ENCODE peak calls at places on chromosomes 4 and X, in four cellular contexts. T is IMR-90, H is WTC11, B is A549. X is an unnamed sample.

GRCh38 chr4:77773101-77773500 is 46.1 kb downstream of the CNOT6L start:
- DNase-seq in T (peak), B (no peak), H (no peak), X (no peak)

GRCh38 chr4:96993528-96993927 is 1149.7 kb downstream of the STPG2 start:
- DNase-seq in H (no peak), B (no peak), T (no peak), X (no peak)

GRCh38 chrX:133670394-133670793 is 255.1 kb upstream of the GPC4 start:
- DNase-seq in H (no peak), B (peak), T (peak), X (peak)

GRCh38 chrX:143837444-143837843 is 46.4 kb upstream of the UBE2NL start:
- DNase-seq in T (no peak), H (no peak), B (no peak), X (no peak)

GRCh38 chr4:2714071-2714770 is 41.9 kb downstream of the TNIP2 start:
- DNase-seq in B (no peak), T (peak), H (no peak), X (no peak)

GRCh38 chr4:6556263-6556662 is 18.7 kb upstream of the MAN2B2 start:
- DNase-seq in T (no peak), H (no peak), B (no peak), X (no peak)

GRCh38 chr4:73341454-73341853 is 62.6 kb upstream of the ALB start:
- DNase-seq in H (peak), T (peak), B (peak), X (peak)

GRCh38 chr4:85039526-85039925 is 73.0 kb upstream of the WDFY3 start:
- DNase-seq in H (no peak), B (peak), T (peak), X (no peak)

GRCh38 chr4:139300431-139301142 is 718 bp upstream of the NAA15 start:
- DNase-seq in B (peak), H (no peak), T (peak), X (peak)

GRCh38 chr4:20544645-20545044 is 155.6 kb upstream of the PACRGL start:
- DNase-seq in B (peak), T (peak), H (no peak), X (no peak)

GRCh38 chr4:128821151-128821550 is 11.7 kb downstream of the JADE1 start:
- DNase-seq in T (no peak), H (no peak), B (no peak), X (no peak)

GRCh38 chr4:148238086-148238485 is 204.1 kb downstream of the NR3C2 start:
- DNase-seq in T (no peak), B (no peak), H (no peak), X (no peak)

GRCh38 chr4:142144813-142145212 is 508.4 kb downstream of the IL15 start:
- DNase-seq in T (no peak), H (no peak), B (no peak), X (no peak)

GRCh38 chr4:62014982-62015739 is 815.0 kb downstream of the ADGRL3 start:
- DNase-seq in T (no peak), H (no peak), B (no peak), X (no peak)

GRCh38 chrX:151982217-151982616 is 7.7 kb upstream of the GABRE start:
- DNase-seq in T (peak), H (no peak), B (peak), X (no peak)

GRCh38 chr4:34720563-34720962 is 1523.8 kb downstream of the ARAP2 start:
- DNase-seq in H (no peak), T (peak), B (peak), X (no peak)

GRCh38 chrX:47563801-47564315 is 2.9 kb downstream of the ARAF start:
- DNase-seq in H (no peak), T (peak), B (no peak), X (no peak)

GRCh38 chr4:113587156-113587555 is 174.4 kb downstream of the CAMK2D start:
- DNase-seq in H (no peak), T (no peak), B (no peak), X (no peak)

GRCh38 chr4:59062970-59063369 is 1952.8 kb upstream of the IGFBP7 start:
- DNase-seq in B (no peak), T (no peak), H (no peak), X (no peak)

GRCh38 chr4:34676390-34676789 is 1567.9 kb downstream of the ARAP2 start:
- DNase-seq in T (no peak), B (peak), H (no peak), X (no peak)

GRCh38 chrX:25020391-25021131 is 4.8 kb upstream of the ARX start:
- DNase-seq in T (no peak), H (peak), B (no peak), X (no peak)

GRCh38 chr4:15451866-15452765 is 17.6 kb upstream of the CC2D2A start:
- DNase-seq in H (no peak), T (peak), B (peak), X (no peak)

GRCh38 chrX:110178179-110178865 is 139.6 kb downstream of the AMMECR1 start:
- DNase-seq in T (no peak), B (no peak), H (no peak), X (no peak)

GRCh38 chr4:157806176-157806575 is 366.6 kb downstream of the GASK1B start:
- DNase-seq in T (no peak), B (no peak), H (no peak), X (no peak)

GRCh38 chr4:80336582-80336981 is 1.1 kb downstream of the CFAP299 start:
- DNase-seq in T (peak), B (peak), H (peak), X (no peak)

GRCh38 chr4:74205046-74205445 is 47.1 kb downstream of the MTHFD2L start:
- DNase-seq in T (no peak), B (no peak), H (no peak), X (no peak)

GRCh38 chr4:9812530-9813340 is 31.3 kb downstream of the DRD5 start:
- DNase-seq in B (no peak), H (no peak), T (no peak), X (peak)

DNA sequence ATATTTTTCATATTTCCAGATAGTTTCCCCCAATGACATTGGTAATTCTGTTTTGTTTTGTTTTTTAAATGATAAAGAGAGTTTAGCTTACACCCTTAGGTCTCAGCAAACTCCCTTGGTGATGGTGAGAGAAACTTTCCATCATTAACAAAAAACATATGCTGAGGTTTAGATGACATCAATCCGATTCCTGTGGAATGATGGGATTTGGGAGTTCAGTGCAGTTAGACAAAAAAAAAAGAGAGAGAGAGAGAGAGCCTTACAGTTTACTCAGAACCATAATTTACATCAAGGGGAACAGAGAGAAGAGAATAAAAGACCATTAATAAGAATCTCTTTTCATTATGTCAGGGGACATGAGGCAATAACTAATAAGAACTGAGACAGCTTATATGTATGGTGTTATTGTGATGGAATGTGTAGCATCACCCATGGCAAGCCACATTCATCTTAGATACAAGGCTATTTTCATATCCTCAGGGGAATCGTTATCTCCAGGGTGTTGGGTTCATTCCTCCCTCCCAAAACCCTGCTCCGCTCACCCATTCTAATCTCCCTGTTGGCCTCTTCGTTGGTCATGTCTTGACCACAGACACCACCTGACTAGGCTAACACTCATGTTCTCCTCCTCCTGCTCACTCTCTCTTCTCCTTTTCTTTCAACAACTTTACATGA is 175.7 kb upstream of the MXRA5 start:
- DNase-seq in H (no peak), B (no peak), T (peak), X (no peak)
- TF ChIP-seq USF2 in H (no peak), B (no peak), T (no peak), X (no peak)

GRCh38 chr4:54067163-54067562 is 2.8 kb upstream of the CHIC2 start:
- DNase-seq in H (no peak), T (peak), B (peak), X (no peak)
- TF ChIP-seq USF2 in H (no peak), T (no peak), B (no peak), X (no peak)

GRCh38 chrX:149461746-149462145 is 43.4 kb downstream of the IDS start:
- DNase-seq in B (no peak), T (no peak), H (no peak), X (no peak)
- TF ChIP-seq USF2 in B (no peak), T (no peak), H (no peak), X (no peak)

DNA sequence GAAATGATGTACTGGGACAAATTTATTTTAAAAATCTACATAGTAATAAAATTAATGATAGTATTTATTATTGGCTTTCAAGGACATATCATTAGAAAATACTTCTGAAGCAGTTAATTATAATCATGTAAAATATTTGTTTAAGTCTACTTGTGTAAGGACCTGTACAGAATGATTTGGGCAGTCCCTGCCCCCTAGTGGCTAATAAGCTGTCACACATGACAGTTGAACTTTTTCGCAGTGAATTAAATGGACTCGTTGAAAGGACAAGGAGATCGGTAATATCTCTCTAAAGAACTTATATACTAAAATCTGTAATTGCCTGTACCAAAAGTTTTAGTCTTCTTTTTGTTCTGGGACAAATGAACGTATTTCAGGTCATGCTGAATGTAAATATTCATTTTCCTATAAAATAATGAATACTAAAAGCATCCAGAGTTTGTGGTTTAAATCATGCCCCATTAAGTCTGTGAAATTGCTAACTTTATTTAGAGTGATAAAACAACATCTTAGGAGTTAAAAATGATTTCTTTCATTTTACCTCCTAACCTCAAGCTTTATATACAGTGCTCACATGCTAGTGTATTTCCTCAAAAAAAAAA is 13.6 kb downstream of the EXOC1 start:
- DNase-seq in B (peak), H (no peak), T (peak), X (peak)
- TF ChIP-seq USF2 in B (no peak), H (no peak), T (no peak), X (no peak)

DNA sequence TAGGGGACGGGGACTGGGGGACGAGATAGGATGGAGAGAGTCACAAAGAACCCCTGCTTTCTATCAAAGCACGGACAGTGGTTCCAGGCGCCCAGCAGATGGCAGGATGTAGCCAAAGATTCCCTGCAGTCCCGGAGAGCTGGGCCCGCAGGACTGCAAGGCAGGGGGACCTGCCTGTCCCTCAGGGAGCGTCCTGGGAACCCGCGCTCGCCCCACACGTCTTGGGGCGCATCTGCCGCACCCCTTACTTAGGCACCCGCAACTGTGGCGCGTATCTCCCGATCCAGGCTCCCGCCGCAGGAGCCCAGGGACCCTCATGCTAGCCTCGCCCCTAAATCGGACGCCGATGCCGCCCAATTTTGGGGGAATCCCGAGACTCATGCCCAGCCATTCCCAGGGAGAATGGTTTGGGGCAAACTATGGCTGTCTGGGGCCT is 742 bp upstream of the STK32B start:
- DNase-seq in B (peak), H (peak), T (peak), X (no peak)
- TF ChIP-seq USF2 in B (no peak), H (no peak), T (no peak), X (no peak)

GRCh38 chr4:1208266-1208961 is 36.0 kb upstream of the SPON2 start:
- DNase-seq in H (no peak), B (no peak), T (no peak), X (no peak)
- TF ChIP-seq USF2 in H (no peak), B (no peak), T (no peak), X (no peak)

DNA sequence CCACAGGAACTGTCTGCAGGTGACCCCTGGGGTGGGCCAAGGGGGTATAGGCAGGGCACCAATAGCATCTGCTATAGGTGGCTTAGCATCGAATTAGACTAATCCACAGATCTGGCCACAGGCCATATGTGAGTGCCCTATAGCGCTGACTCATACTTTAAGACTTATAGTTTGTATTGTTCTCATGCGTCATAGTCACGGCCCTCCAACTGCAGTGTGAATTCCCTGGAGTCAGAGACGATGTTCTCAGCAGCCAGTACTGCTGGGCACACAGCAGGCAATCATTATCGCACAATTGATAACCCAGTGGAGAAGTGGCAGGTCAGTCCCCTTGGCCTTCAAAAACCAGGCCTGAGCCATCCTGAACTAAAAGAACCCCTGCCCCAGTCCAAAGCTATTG is 58.1 kb downstream of the ADGRG2 start:
- DNase-seq in T (peak), B (peak), H (no peak), X (no peak)
- TF ChIP-seq USF2 in T (no peak), B (no peak), H (no peak), X (no peak)

GRCh38 chrX:51614353-51614752 is 4.4 kb downstream of the CENPVL3 start:
- DNase-seq in B (peak), T (peak), H (no peak), X (no peak)
- TF ChIP-seq USF2 in B (no peak), T (no peak), H (no peak), X (no peak)